ENCODE peak calls at places on chromosomes 12 and 14, in six cellular contexts. I, D, R, F, Y and Z are unnamed samples.

GRCh38 chr14:92486881-92487280 is 26.7 kb upstream of the RIN3 start:
- DNase-seq in Y (no peak), I (no peak), D (no peak), F (no peak), R (no peak), Z (no peak)

GRCh38 chr14:91058017-91058675 is 2.3 kb downstream of the RPS6KA5 start:
- DNase-seq in F (no peak), I (no peak), Y (no peak), R (no peak), D (no peak), Z (no peak)

GRCh38 chr12:122304924-122305323 is 38.6 kb upstream of the VPS33A start:
- DNase-seq in Y (peak), I (no peak), D (no peak), F (no peak), R (no peak), Z (no peak)

GRCh38 chr14:68466491-68466977 is 326.3 kb downstream of the ZFP36L1 start:
- DNase-seq in Y (no peak), I (no peak), R (no peak), D (no peak), F (no peak), Z (no peak)

GRCh38 chr14:59632381-59632780 is 55.8 kb upstream of the CCDC175 start:
- DNase-seq in Y (peak), F (peak), R (no peak), I (no peak), D (peak), Z (no peak)

GRCh38 chr14:58426819-58427288 is 477 bp downstream of the TIMM9 start:
- DNase-seq in R (peak), I (peak), Y (peak), D (peak), F (peak), Z (peak)

GRCh38 chr14:103626150-103626850 is 2.7 kb upstream of the KLC1 start:
- DNase-seq in R (no peak), I (no peak), D (no peak), F (no peak), Y (peak), Z (no peak)

GRCh38 chr12:14913381-14913781 is 25.0 kb downstream of the ERP27 start:
- DNase-seq in D (no peak), R (no peak), Y (no peak), F (no peak), I (no peak), Z (no peak)

GRCh38 chr12:69388371-69388770 is 28.8 kb downstream of the YEATS4 start:
- DNase-seq in F (no peak), I (no peak), R (no peak), Y (peak), D (peak), Z (no peak)